ENCODE peak calls at places on chromosomes 4 and X, in five cellular contexts. M is IMR-90; U is stimulated activated CD4-positive, alpha-beta T cell treated with anti-CD3 and anti-CD28 coated beads, Interleukin-2, amount 100 ng/mL, for 24 hours; B is activated CD4-positive, alpha-beta T cell treated with anti-CD3 and anti-CD28 coated beads, Interleukin-2, amount 50 U/mL, for 4 hours; I is coronary artery. W is an unnamed sample.

GRCh38 chrX:149870840-149871239 is 10.1 kb upstream of the MAGEA8 start:
- DNase-seq in M (no peak), U (no peak), I (no peak), B (no peak), W (no peak)

GRCh38 chr4:176271749-176272148 is 2.7 kb upstream of the ASB5 start:
- DNase-seq in U (no peak), I (no peak), M (peak), B (no peak), W (no peak)

GRCh38 chr4:126427781-126428360 is 1113.1 kb downstream of the FAT4 start:
- DNase-seq in U (no peak), I (no peak), B (no peak), M (no peak), W (no peak)

GRCh38 chr4:174214102-174214878 is 69.2 kb downstream of the FBXO8 start:
- DNase-seq in M (no peak), B (no peak), U (no peak), I (no peak), W (no peak)

GRCh38 chr4:37601527-37601926 is 84.6 kb downstream of the RELL1 start:
- DNase-seq in M (peak), U (no peak), B (no peak), I (no peak), W (no peak)

GRCh38 chr4:74012130-74012529 is 13.7 kb upstream of the CXCL5 start:
- DNase-seq in U (no peak), I (no peak), M (no peak), B (no peak), W (no peak)

GRCh38 chr4:38141808-38142500 is 181.8 kb downstream of the PTTG2 start:
- DNase-seq in U (no peak), M (peak), B (no peak), I (peak), W (no peak)

GRCh38 chr4:1766336-1767057 is 26.6 kb upstream of the FGFR3 start:
- DNase-seq in M (no peak), U (no peak), B (no peak), I (no peak), W (no peak)

GRCh38 chrX:53481816-53482485 is 47.8 kb upstream of the HSD17B10 start:
- DNase-seq in M (peak), I (no peak), U (peak), B (peak), W (peak)

GRCh38 chrX:69082055-69082752 is 83.0 kb downstream of the PJA1 start:
- DNase-seq in U (no peak), I (no peak), M (no peak), B (no peak), W (no peak)

GRCh38 chr4:87081826-87082225 is 138.6 kb downstream of the KLHL8 start:
- DNase-seq in B (no peak), M (no peak), U (no peak), I (no peak), W (no peak)

GRCh38 chrX:69027181-69028005 is 137.9 kb downstream of the PJA1 start:
- DNase-seq in M (peak), U (no peak), I (no peak), B (no peak), W (no peak)

GRCh38 chr4:76311896-76312331 is 5.4 kb downstream of the STBD1 start:
- DNase-seq in I (no peak), M (no peak), U (no peak), B (no peak), W (no peak)

GRCh38 chr4:56261027-56261426 is 126.3 kb downstream of the AASDH start:
- DNase-seq in I (no peak), B (peak), U (peak), M (no peak), W (no peak)

GRCh38 chr4:79211490-79211889 is 114.4 kb downstream of the NAA11 start:
- DNase-seq in U (no peak), M (no peak), B (no peak), I (no peak), W (no peak)

GRCh38 chr4:153713840-153714239 is 29.8 kb downstream of the TLR2 start:
- DNase-seq in U (no peak), I (no peak), M (peak), B (no peak), W (no peak)

GRCh38 chrX:29136904-29137303 is 549.7 kb downstream of the IL1RAPL1 start:
- DNase-seq in I (no peak), M (no peak), B (no peak), U (no peak), W (no peak)

GRCh38 chrX:97026406-97026805 is 142.7 kb downstream of the RPA4 start:
- DNase-seq in M (peak), B (no peak), U (no peak), I (no peak), W (no peak)

GRCh38 chrX:20388594-20388993 is 121.9 kb upstream of the RPS6KA3 start:
- DNase-seq in B (no peak), M (no peak), U (no peak), I (no peak), W (no peak)

GRCh38 chr4:131531087-131531486 is 1618.0 kb upstream of the PCDH10 start:
- DNase-seq in M (no peak), B (no peak), I (no peak), U (no peak), W (no peak)

GRCh38 chrX:24117288-24117687 is 32.2 kb upstream of the ZFX start:
- DNase-seq in B (no peak), U (no peak), I (no peak), M (peak), W (peak)

GRCh38 chr4:184825394-184826314 is at the start of gene ACSL1:
- DNase-seq in B (peak), M (peak), U (peak), I (peak), W (peak)

GRCh38 chr4:5043579-5043978 is 7.7 kb upstream of the STK32B start:
- DNase-seq in U (no peak), I (peak), M (no peak), B (no peak), W (no peak)

GRCh38 chr4:76802546-76803021 is 95.4 kb downstream of the SOWAHB start:
- DNase-seq in M (peak), B (no peak), U (no peak), I (no peak), W (no peak)

GRCh38 chr4:160351018-160351417 is 1248.1 kb downstream of the RAPGEF2 start:
- DNase-seq in U (no peak), M (no peak), I (no peak), B (no peak), W (no peak)

GRCh38 chr4:186019264-186019663 is 49.7 kb upstream of the TLR3 start:
- DNase-seq in M (no peak), I (no peak), U (no peak), B (no peak), W (no peak)

GRCh38 chrX:46398874-46399273 is 146.3 kb downstream of the ZNF674 start:
- DNase-seq in U (no peak), M (no peak), B (no peak), I (no peak), W (no peak)

GRCh38 chr4:158496030-158496741 is 25.5 kb upstream of the RXFP1 start:
- DNase-seq in I (no peak), U (peak), M (no peak), B (peak), W (no peak)

GRCh38 chr4:91729851-91730250 is 573.9 kb upstream of the GRID2 start:
- DNase-seq in B (no peak), U (no peak), M (no peak), I (no peak), W (no peak)

GRCh38 chrX:38817004-38817703 is 15.9 kb downstream of the MID1IP1 start:
- DNase-seq in U (no peak), M (peak), B (no peak), I (no peak), W (peak)

GRCh38 chrX:40152173-40152705 is 54.5 kb upstream of the BCOR start:
- DNase-seq in M (no peak), I (no peak), U (no peak), B (no peak), W (peak)

GRCh38 chr4:19496752-19497151 is 755.0 kb upstream of the SLIT2 start:
- DNase-seq in U (no peak), M (peak), I (no peak), B (no peak), W (no peak)

GRCh38 chr4:52402582-52402981 is 256.5 kb downstream of the USP46 start:
- DNase-seq in U (no peak), I (no peak), M (no peak), B (no peak), W (no peak)

GRCh38 chr4:151284534-151285245 is 7.7 kb downstream of the PRSS48 start:
- DNase-seq in B (no peak), M (no peak), I (no peak), U (no peak), W (no peak)

GRCh38 chr4:169841776-169842175 is 84.0 kb upstream of the HPF1 start:
- DNase-seq in I (no peak), B (no peak), U (no peak), M (no peak), W (no peak)